ENCODE peak calls at places on chromosome 17, in six cellular contexts. P is breast epithelium, E is suprapubic skin, C is fibroblast of mammary gland, Y is fibroblast of lung, H is IMR-90. L is an unnamed sample.

GRCh38 chr17:73985466-73986015 is 217.9 kb upstream of the RPL38 start:
- DNase-seq in E (no peak), Y (no peak), H (no peak), C (no peak), P (no peak), L (no peak)

GRCh38 chr17:21214777-21215541 is 998 bp upstream of the TMEM11 start:
- DNase-seq in C (peak), Y (peak), H (no peak), P (no peak), E (no peak), L (no peak)

GRCh38 chr17:29155235-29155965 is 24.8 kb downstream of the MYO18A start:
- DNase-seq in E (no peak), P (no peak), C (no peak), H (peak), Y (peak), L (no peak)

GRCh38 chr17:48749621-48750553 is 21.3 kb upstream of the HOXB13 start:
- DNase-seq in Y (no peak), C (no peak), H (no peak), P (no peak), E (no peak), L (no peak)

GRCh38 chr17:67293251-67294203 is 48.5 kb upstream of the HELZ start:
- DNase-seq in H (peak), Y (peak), E (peak), P (peak), C (peak), L (peak)

GRCh38 chr17:47694018-47694817 is at the start of gene TBKBP1:
- DNase-seq in E (no peak), H (peak), P (no peak), C (no peak), Y (peak), L (no peak)

GRCh38 chr17:17141860-17142552 is 64.1 kb downstream of the PLD6 start:
- DNase-seq in C (peak), E (no peak), P (no peak), Y (peak), H (peak), L (no peak)

GRCh38 chr17:33949100-33949499 is 306.0 kb upstream of the CCL2 start:
- DNase-seq in P (no peak), E (no peak), C (no peak), Y (no peak), H (no peak), L (no peak)

GRCh38 chr17:37117743-37118142 is 169.0 kb downstream of the AATF start:
- DNase-seq in Y (no peak), H (no peak), C (no peak), E (no peak), P (no peak), L (no peak)

GRCh38 chr17:30926516-30926915 is 4.8 kb downstream of the ADAP2 start:
- DNase-seq in C (no peak), Y (no peak), H (peak), E (peak), P (no peak), L (no peak)

GRCh38 chr17:61399131-61400057 is at the start of gene TBX2:
- DNase-seq in H (peak), Y (peak), C (peak), E (no peak), P (no peak), L (no peak)

GRCh38 chr17:42754782-42755181 is 6.2 kb upstream of the RAMP2 start:
- DNase-seq in C (peak), E (peak), P (no peak), H (peak), Y (peak), L (no peak)

GRCh38 chr17:78273813-78274212 is 42.4 kb downstream of the TMEM235 start:
- DNase-seq in H (no peak), C (no peak), E (no peak), P (no peak), Y (no peak), L (no peak)

GRCh38 chr17:78272914-78273258 is 41.5 kb downstream of the TMEM235 start:
- DNase-seq in Y (no peak), P (no peak), H (no peak), C (no peak), E (no peak), L (no peak)

GRCh38 chr17:78269893-78270490 is 38.6 kb downstream of the TMEM235 start:
- DNase-seq in H (no peak), Y (no peak), P (no peak), E (no peak), C (no peak), L (no peak)

GRCh38 chr17:78272181-78272913 is 40.9 kb downstream of the TMEM235 start:
- DNase-seq in P (peak), C (peak), H (peak), Y (peak), E (peak), L (peak)

DNA sequence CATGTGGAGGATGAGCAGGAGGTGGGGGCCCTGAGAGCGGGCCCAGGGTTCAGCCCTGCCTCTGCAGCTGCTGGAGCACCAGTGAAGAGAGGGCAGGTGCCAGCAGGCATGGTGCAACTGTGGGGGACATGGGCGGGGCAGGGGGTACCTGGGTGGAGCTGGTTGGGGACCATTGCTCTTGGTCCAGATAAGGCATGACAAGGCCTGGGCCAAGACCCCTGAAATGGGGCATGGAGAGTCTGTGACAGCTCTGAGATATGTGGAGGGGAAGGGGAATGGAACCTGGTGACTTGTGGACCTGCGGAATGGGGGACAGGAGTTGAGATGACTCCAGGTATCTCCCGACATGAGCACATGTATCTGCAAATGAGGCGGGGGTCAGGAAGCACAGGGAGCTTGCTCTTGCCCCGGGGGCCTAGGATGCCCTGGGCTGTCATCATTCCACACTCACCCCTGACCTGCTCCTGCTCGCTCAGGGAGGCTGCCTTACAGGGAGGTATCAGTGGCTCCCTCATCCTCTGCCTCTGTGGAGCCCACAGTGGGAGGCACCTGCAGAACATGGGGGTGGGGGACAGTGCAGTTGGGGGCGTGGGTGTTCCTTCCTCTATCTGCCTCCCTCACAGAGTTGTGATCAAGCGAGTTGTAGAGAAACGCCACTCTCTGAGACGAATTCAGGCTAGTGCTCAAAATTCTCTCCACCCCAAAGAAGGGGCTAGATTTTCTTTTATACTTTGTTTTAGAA is 40.2 kb downstream of the TMEM235 start:
- DNase-seq in Y (no peak), E (no peak), H (no peak), P (no peak), C (no peak), L (no peak)
- TF ChIP-seq CTCF in Y (no peak), E (no peak), H (no peak), P (no peak), C (no peak), L (no peak)

GRCh38 chr17:81167194-81167524 is 1.1 kb upstream of the AATK start:
- DNase-seq in C (no peak), P (no peak), Y (no peak), E (no peak), H (no peak), L (no peak)

GRCh38 chr17:81163703-81164413 is 1.4 kb upstream of the PVALEF start:
- DNase-seq in E (no peak), C (no peak), H (no peak), P (no peak), Y (no peak), L (no peak)

GRCh38 chr17:81166033-81166472 is at the start of gene AATK:
- DNase-seq in C (no peak), E (no peak), P (no peak), Y (no peak), H (no peak), L (no peak)

GRCh38 chr17:81164464-81165245 is 652 bp upstream of the PVALEF start:
- DNase-seq in H (no peak), E (no peak), Y (no peak), C (no peak), P (no peak), L (no peak)

GRCh38 chr17:81165246-81166032 is at the start of gene PVALEF:
- DNase-seq in H (no peak), C (no peak), E (no peak), Y (no peak), P (no peak), L (no peak)
- TF ChIP-seq CTCF in H (no peak), C (no peak), E (no peak), Y (no peak), P (no peak), L (no peak)

GRCh38 chr17:56891751-56892150 is 22.1 kb downstream of the TRIM25 start:
- DNase-seq in H (no peak), E (no peak), C (no peak), P (no peak), Y (no peak), L (no peak)
- TF ChIP-seq CTCF in H (peak), E (peak), C (peak), P (peak), Y (peak), L (no peak)

DNA sequence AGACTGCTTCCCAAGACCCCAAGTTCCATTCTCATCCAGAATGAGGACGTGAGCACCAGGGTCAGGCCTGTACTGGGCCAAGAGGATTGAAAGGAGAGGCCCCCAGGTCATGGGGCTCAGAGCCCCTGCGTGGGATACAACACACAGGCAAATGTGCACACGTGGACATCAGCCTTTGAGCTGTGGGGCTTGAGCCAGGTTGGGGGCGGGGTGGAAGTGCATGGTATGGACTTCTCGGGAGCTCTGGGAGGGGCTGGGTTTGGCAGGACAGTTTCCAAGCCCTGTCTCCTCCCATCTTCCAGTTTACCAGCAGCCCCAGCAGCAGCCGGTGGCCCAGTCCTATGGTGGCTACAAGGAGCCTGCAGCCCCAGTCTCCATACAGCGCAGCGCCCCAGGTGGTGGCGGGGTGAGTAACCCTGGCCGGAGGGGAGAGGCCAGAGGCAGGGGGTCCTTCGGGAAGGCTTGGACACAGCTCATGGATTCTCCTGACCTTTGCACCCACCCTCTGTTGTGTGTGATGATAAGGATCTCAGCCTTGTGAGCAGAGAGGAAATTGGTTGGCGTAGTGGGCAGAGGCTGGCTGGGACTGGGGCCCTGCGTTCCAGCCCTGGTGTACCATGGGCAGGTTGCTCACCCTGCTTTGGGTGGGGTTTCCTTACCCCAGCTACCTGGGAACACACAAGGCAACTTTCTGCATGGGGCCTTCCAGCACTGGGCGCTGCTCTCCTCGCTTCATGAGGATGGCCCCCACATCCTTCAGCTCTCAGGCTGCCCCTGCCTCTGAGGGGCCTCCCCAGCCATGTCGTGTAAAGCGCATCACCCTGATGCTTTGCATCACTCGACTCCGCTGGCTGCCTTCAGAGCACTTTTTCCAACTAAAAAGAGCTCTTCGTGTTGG is 10.4 kb upstream of the LASP1NB start:
- DNase-seq in E (no peak), P (peak), C (no peak), Y (no peak), H (no peak), L (no peak)
- TF ChIP-seq CTCF in E (no peak), P (no peak), C (no peak), Y (no peak), H (no peak), L (no peak)

GRCh38 chr17:15442316-15443185 is 24.9 kb downstream of the CDRT4 start:
- DNase-seq in C (no peak), E (no peak), P (no peak), H (no peak), Y (no peak), L (no peak)

GRCh38 chr17:15447928-15448579 is 19.4 kb downstream of the CDRT4 start:
- DNase-seq in C (no peak), Y (no peak), P (no peak), H (no peak), E (no peak), L (no peak)

GRCh38 chr17:15444805-15445204 is 22.6 kb downstream of the CDRT4 start:
- DNase-seq in C (no peak), E (no peak), H (no peak), Y (no peak), P (no peak), L (no peak)

GRCh38 chr17:15448580-15448956 is 18.9 kb downstream of the CDRT4 start:
- DNase-seq in C (no peak), H (no peak), E (no peak), Y (no peak), P (no peak), L (no peak)

DNA sequence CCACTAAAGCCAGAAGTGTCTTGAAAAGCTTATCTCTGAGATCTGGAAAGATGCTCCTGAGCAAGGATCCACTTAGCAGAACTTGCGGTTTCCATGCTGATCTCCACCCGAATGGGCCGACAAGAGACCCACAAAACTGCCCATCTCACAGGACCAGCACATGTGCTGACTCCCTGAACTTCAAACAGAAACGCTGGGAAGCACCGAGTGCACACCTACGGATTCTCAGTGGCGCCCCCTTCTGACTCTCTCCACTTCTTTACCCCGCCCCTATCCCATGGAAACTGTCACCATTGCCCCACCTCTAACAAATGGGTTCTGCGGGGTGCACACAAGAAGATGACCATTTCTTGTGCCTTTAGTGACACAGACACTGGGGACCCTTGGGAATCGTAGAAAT is 21.4 kb downstream of the CDRT4 start:
- DNase-seq in H (no peak), E (no peak), Y (no peak), P (no peak), C (no peak), L (no peak)
- TF ChIP-seq CTCF in H (peak), E (no peak), Y (no peak), P (no peak), C (peak), L (no peak)

GRCh38 chr17:27631897-27632725 is 1.1 kb downstream of the LGALS9 start:
- DNase-seq in Y (no peak), P (no peak), H (no peak), E (no peak), C (no peak), L (no peak)
- TF ChIP-seq CTCF in Y (no peak), P (no peak), H (no peak), E (no peak), C (no peak), L (no peak)

DNA sequence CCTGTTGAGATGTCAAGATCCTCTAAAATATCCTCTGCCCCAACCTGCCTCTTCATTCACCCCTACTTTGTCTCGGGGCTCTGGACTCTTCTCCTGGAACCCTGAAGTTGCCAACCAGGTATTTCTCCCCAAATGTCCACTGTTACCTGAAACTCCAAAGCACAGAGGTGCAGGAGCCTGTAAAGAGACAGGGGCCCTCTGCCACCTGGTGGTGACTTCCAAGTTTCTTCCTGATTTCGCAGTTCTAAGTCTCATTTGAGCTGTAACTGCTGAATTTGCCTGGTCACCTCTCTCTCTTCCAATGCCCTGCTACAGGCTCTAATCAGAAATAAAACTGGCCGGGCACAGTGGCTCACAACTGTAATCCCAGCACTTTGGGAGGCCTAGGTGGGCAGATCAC is 77.1 kb upstream of the RCVRN start:
- DNase-seq in Y (no peak), C (no peak), H (no peak), P (peak), E (peak), L (no peak)
- TF ChIP-seq CTCF in Y (peak), C (no peak), H (peak), P (no peak), E (no peak), L (no peak)

L was measured in omental fat pad.